ENCODE peak calls at places on chromosomes 11 and 22, in eight cellular contexts. One of them, this sample, is unnamed.

GRCh38 chr11:12544986-12545775 is 129.0 kb upstream of the TEAD1 start:
- DNase-seq in AG08396: no peak
- DNase-seq in GM04504: no peak
- DNase-seq in fibroblast of the conjunctiva: no peak
- DNase-seq in activated CD4-positive, alpha-beta memory T cell treated with anti-CD3 and anti-CD28 coated beads, Interleukin-2, amount 10 ng/mL, durations not matched to agents 7 days and 5 days: no peak
- DNase-seq in stimulated activated CD8-positive, alpha-beta memory T cell treated with anti-CD3 and anti-CD28 coated beads, Interleukin-7, amount 100 ng/mL, for 4 hours: no peak
- DNase-seq in GM12891: no peak
- DNase-seq in HS-5: no peak
- DNase-seq in this sample: no peak

GRCh38 chr11:1122356-1123002 is 35.3 kb upstream of the MUC5AC start:
- DNase-seq in AG08396: no peak
- DNase-seq in GM04504: no peak
- DNase-seq in fibroblast of the conjunctiva: no peak
- DNase-seq in activated CD4-positive, alpha-beta memory T cell treated with anti-CD3 and anti-CD28 coated beads, Interleukin-2, amount 10 ng/mL, durations not matched to agents 7 days and 5 days: no peak
- DNase-seq in stimulated activated CD8-positive, alpha-beta memory T cell treated with anti-CD3 and anti-CD28 coated beads, Interleukin-7, amount 100 ng/mL, for 4 hours: no peak
- DNase-seq in GM12891: peak
- DNase-seq in HS-5: no peak
- DNase-seq in this sample: peak

GRCh38 chr11:33869511-33870422 is 22.1 kb downstream of the LMO2 start:
- DNase-seq in AG08396: peak
- DNase-seq in GM04504: no peak
- DNase-seq in fibroblast of the conjunctiva: no peak
- DNase-seq in activated CD4-positive, alpha-beta memory T cell treated with anti-CD3 and anti-CD28 coated beads, Interleukin-2, amount 10 ng/mL, durations not matched to agents 7 days and 5 days: no peak
- DNase-seq in stimulated activated CD8-positive, alpha-beta memory T cell treated with anti-CD3 and anti-CD28 coated beads, Interleukin-7, amount 100 ng/mL, for 4 hours: no peak
- DNase-seq in GM12891: peak
- DNase-seq in HS-5: no peak
- DNase-seq in this sample: no peak

GRCh38 chr11:108895579-108896480 is 231.0 kb downstream of the DDX10 start:
- DNase-seq in AG08396: no peak
- DNase-seq in GM04504: no peak
- DNase-seq in fibroblast of the conjunctiva: no peak
- DNase-seq in activated CD4-positive, alpha-beta memory T cell treated with anti-CD3 and anti-CD28 coated beads, Interleukin-2, amount 10 ng/mL, durations not matched to agents 7 days and 5 days: no peak
- DNase-seq in stimulated activated CD8-positive, alpha-beta memory T cell treated with anti-CD3 and anti-CD28 coated beads, Interleukin-7, amount 100 ng/mL, for 4 hours: no peak
- DNase-seq in GM12891: no peak
- DNase-seq in HS-5: peak
- DNase-seq in this sample: no peak

GRCh38 chr11:118895093-118896039 is 11.7 kb downstream of the CXCR5 start:
- DNase-seq in AG08396: no peak
- DNase-seq in GM04504: no peak
- DNase-seq in fibroblast of the conjunctiva: no peak
- DNase-seq in activated CD4-positive, alpha-beta memory T cell treated with anti-CD3 and anti-CD28 coated beads, Interleukin-2, amount 10 ng/mL, durations not matched to agents 7 days and 5 days: peak
- DNase-seq in stimulated activated CD8-positive, alpha-beta memory T cell treated with anti-CD3 and anti-CD28 coated beads, Interleukin-7, amount 100 ng/mL, for 4 hours: peak
- DNase-seq in GM12891: peak
- DNase-seq in HS-5: no peak
- DNase-seq in this sample: peak

GRCh38 chr11:65381721-65382035 is 768 bp downstream of the SLC25A45 start:
- DNase-seq in AG08396: peak
- DNase-seq in GM04504: peak
- DNase-seq in fibroblast of the conjunctiva: no peak
- DNase-seq in activated CD4-positive, alpha-beta memory T cell treated with anti-CD3 and anti-CD28 coated beads, Interleukin-2, amount 10 ng/mL, durations not matched to agents 7 days and 5 days: no peak
- DNase-seq in stimulated activated CD8-positive, alpha-beta memory T cell treated with anti-CD3 and anti-CD28 coated beads, Interleukin-7, amount 100 ng/mL, for 4 hours: no peak
- DNase-seq in GM12891: no peak
- DNase-seq in HS-5: no peak
- DNase-seq in this sample: no peak

GRCh38 chr22:46297151-46297819 is 615 bp downstream of the GTSE1 start:
- DNase-seq in AG08396: peak
- DNase-seq in GM04504: peak
- DNase-seq in fibroblast of the conjunctiva: no peak
- DNase-seq in activated CD4-positive, alpha-beta memory T cell treated with anti-CD3 and anti-CD28 coated beads, Interleukin-2, amount 10 ng/mL, durations not matched to agents 7 days and 5 days: peak
- DNase-seq in stimulated activated CD8-positive, alpha-beta memory T cell treated with anti-CD3 and anti-CD28 coated beads, Interleukin-7, amount 100 ng/mL, for 4 hours: no peak
- DNase-seq in GM12891: no peak
- DNase-seq in HS-5: no peak
- DNase-seq in this sample: no peak

GRCh38 chr22:37044634-37045625 is 6.6 kb upstream of the KCTD17 start:
- DNase-seq in AG08396: no peak
- DNase-seq in GM04504: no peak
- DNase-seq in fibroblast of the conjunctiva: no peak
- DNase-seq in activated CD4-positive, alpha-beta memory T cell treated with anti-CD3 and anti-CD28 coated beads, Interleukin-2, amount 10 ng/mL, durations not matched to agents 7 days and 5 days: no peak
- DNase-seq in stimulated activated CD8-positive, alpha-beta memory T cell treated with anti-CD3 and anti-CD28 coated beads, Interleukin-7, amount 100 ng/mL, for 4 hours: no peak
- DNase-seq in GM12891: no peak
- DNase-seq in HS-5: no peak
- DNase-seq in this sample: no peak

GRCh38 chr11:120710354-120711187 is 199.0 kb downstream of the GRIK4 start:
- DNase-seq in AG08396: peak
- DNase-seq in GM04504: peak
- DNase-seq in fibroblast of the conjunctiva: peak
- DNase-seq in activated CD4-positive, alpha-beta memory T cell treated with anti-CD3 and anti-CD28 coated beads, Interleukin-2, amount 10 ng/mL, durations not matched to agents 7 days and 5 days: no peak
- DNase-seq in stimulated activated CD8-positive, alpha-beta memory T cell treated with anti-CD3 and anti-CD28 coated beads, Interleukin-7, amount 100 ng/mL, for 4 hours: no peak
- DNase-seq in GM12891: no peak
- DNase-seq in HS-5: peak
- DNase-seq in this sample: no peak

GRCh38 chr11:112520293-112520692 is 259.6 kb upstream of the PLET1 start:
- DNase-seq in AG08396: no peak
- DNase-seq in GM04504: no peak
- DNase-seq in fibroblast of the conjunctiva: no peak
- DNase-seq in activated CD4-positive, alpha-beta memory T cell treated with anti-CD3 and anti-CD28 coated beads, Interleukin-2, amount 10 ng/mL, durations not matched to agents 7 days and 5 days: no peak
- DNase-seq in stimulated activated CD8-positive, alpha-beta memory T cell treated with anti-CD3 and anti-CD28 coated beads, Interleukin-7, amount 100 ng/mL, for 4 hours: no peak
- DNase-seq in GM12891: no peak
- DNase-seq in HS-5: no peak
- DNase-seq in this sample: no peak

GRCh38 chr11:62543680-62544444 is 2.7 kb downstream of the AHNAK start:
- DNase-seq in AG08396: no peak
- DNase-seq in GM04504: no peak
- DNase-seq in fibroblast of the conjunctiva: no peak
- DNase-seq in activated CD4-positive, alpha-beta memory T cell treated with anti-CD3 and anti-CD28 coated beads, Interleukin-2, amount 10 ng/mL, durations not matched to agents 7 days and 5 days: no peak
- DNase-seq in stimulated activated CD8-positive, alpha-beta memory T cell treated with anti-CD3 and anti-CD28 coated beads, Interleukin-7, amount 100 ng/mL, for 4 hours: no peak
- DNase-seq in GM12891: no peak
- DNase-seq in HS-5: no peak
- DNase-seq in this sample: no peak

GRCh38 chr22:49853981-49854791 is 542 bp downstream of the ZBED4 start:
- DNase-seq in AG08396: no peak
- DNase-seq in GM04504: no peak
- DNase-seq in fibroblast of the conjunctiva: no peak
- DNase-seq in activated CD4-positive, alpha-beta memory T cell treated with anti-CD3 and anti-CD28 coated beads, Interleukin-2, amount 10 ng/mL, durations not matched to agents 7 days and 5 days: peak
- DNase-seq in stimulated activated CD8-positive, alpha-beta memory T cell treated with anti-CD3 and anti-CD28 coated beads, Interleukin-7, amount 100 ng/mL, for 4 hours: no peak
- DNase-seq in GM12891: no peak
- DNase-seq in HS-5: no peak
- DNase-seq in this sample: peak

GRCh38 chr11:114615448-114616361 is 20.1 kb upstream of the NXPE4 start:
- DNase-seq in AG08396: no peak
- DNase-seq in GM04504: no peak
- DNase-seq in fibroblast of the conjunctiva: no peak
- DNase-seq in activated CD4-positive, alpha-beta memory T cell treated with anti-CD3 and anti-CD28 coated beads, Interleukin-2, amount 10 ng/mL, durations not matched to agents 7 days and 5 days: no peak
- DNase-seq in stimulated activated CD8-positive, alpha-beta memory T cell treated with anti-CD3 and anti-CD28 coated beads, Interleukin-7, amount 100 ng/mL, for 4 hours: no peak
- DNase-seq in GM12891: no peak
- DNase-seq in HS-5: no peak
- DNase-seq in this sample: no peak

GRCh38 chr22:50267591-50268390 is 2.4 kb downstream of the MAPK11 start:
- DNase-seq in AG08396: peak
- DNase-seq in GM04504: no peak
- DNase-seq in fibroblast of the conjunctiva: no peak
- DNase-seq in activated CD4-positive, alpha-beta memory T cell treated with anti-CD3 and anti-CD28 coated beads, Interleukin-2, amount 10 ng/mL, durations not matched to agents 7 days and 5 days: peak
- DNase-seq in stimulated activated CD8-positive, alpha-beta memory T cell treated with anti-CD3 and anti-CD28 coated beads, Interleukin-7, amount 100 ng/mL, for 4 hours: no peak
- DNase-seq in GM12891: peak
- DNase-seq in HS-5: no peak
- DNase-seq in this sample: peak

GRCh38 chr11:75420224-75421034 is 12.6 kb downstream of the KLHL35 start:
- DNase-seq in AG08396: no peak
- DNase-seq in GM04504: no peak
- DNase-seq in fibroblast of the conjunctiva: no peak
- DNase-seq in activated CD4-positive, alpha-beta memory T cell treated with anti-CD3 and anti-CD28 coated beads, Interleukin-2, amount 10 ng/mL, durations not matched to agents 7 days and 5 days: no peak
- DNase-seq in stimulated activated CD8-positive, alpha-beta memory T cell treated with anti-CD3 and anti-CD28 coated beads, Interleukin-7, amount 100 ng/mL, for 4 hours: no peak
- DNase-seq in GM12891: no peak
- DNase-seq in HS-5: no peak
- DNase-seq in this sample: no peak

GRCh38 chr11:103700605-103701004 is 335.8 kb upstream of the DDI1 start:
- DNase-seq in AG08396: peak
- DNase-seq in GM04504: peak
- DNase-seq in fibroblast of the conjunctiva: peak
- DNase-seq in activated CD4-positive, alpha-beta memory T cell treated with anti-CD3 and anti-CD28 coated beads, Interleukin-2, amount 10 ng/mL, durations not matched to agents 7 days and 5 days: no peak
- DNase-seq in stimulated activated CD8-positive, alpha-beta memory T cell treated with anti-CD3 and anti-CD28 coated beads, Interleukin-7, amount 100 ng/mL, for 4 hours: no peak
- DNase-seq in GM12891: no peak
- DNase-seq in HS-5: peak
- DNase-seq in this sample: no peak

GRCh38 chr11:109853156-109853776 is 239.9 kb upstream of the ZC3H12C start:
- DNase-seq in AG08396: peak
- DNase-seq in GM04504: peak
- DNase-seq in fibroblast of the conjunctiva: peak
- DNase-seq in activated CD4-positive, alpha-beta memory T cell treated with anti-CD3 and anti-CD28 coated beads, Interleukin-2, amount 10 ng/mL, durations not matched to agents 7 days and 5 days: no peak
- DNase-seq in stimulated activated CD8-positive, alpha-beta memory T cell treated with anti-CD3 and anti-CD28 coated beads, Interleukin-7, amount 100 ng/mL, for 4 hours: no peak
- DNase-seq in GM12891: no peak
- DNase-seq in HS-5: peak
- DNase-seq in this sample: no peak

GRCh38 chr11:67542169-67542568 is 18.9 kb upstream of the CABP2 start:
- DNase-seq in AG08396: no peak
- DNase-seq in GM04504: no peak
- DNase-seq in fibroblast of the conjunctiva: no peak
- DNase-seq in activated CD4-positive, alpha-beta memory T cell treated with anti-CD3 and anti-CD28 coated beads, Interleukin-2, amount 10 ng/mL, durations not matched to agents 7 days and 5 days: no peak
- DNase-seq in stimulated activated CD8-positive, alpha-beta memory T cell treated with anti-CD3 and anti-CD28 coated beads, Interleukin-7, amount 100 ng/mL, for 4 hours: no peak
- DNase-seq in GM12891: no peak
- DNase-seq in HS-5: no peak
- DNase-seq in this sample: no peak

GRCh38 chr11:72996959-72997358 is 145.2 kb downstream of the FCHSD2 start:
- DNase-seq in AG08396: no peak
- DNase-seq in GM04504: no peak
- DNase-seq in fibroblast of the conjunctiva: no peak
- DNase-seq in activated CD4-positive, alpha-beta memory T cell treated with anti-CD3 and anti-CD28 coated beads, Interleukin-2, amount 10 ng/mL, durations not matched to agents 7 days and 5 days: no peak
- DNase-seq in stimulated activated CD8-positive, alpha-beta memory T cell treated with anti-CD3 and anti-CD28 coated beads, Interleukin-7, amount 100 ng/mL, for 4 hours: no peak
- DNase-seq in GM12891: no peak
- DNase-seq in HS-5: no peak
- DNase-seq in this sample: no peak

GRCh38 chr11:83206771-83207413 is 13.4 kb downstream of the ANKRD42 start:
- DNase-seq in AG08396: no peak
- DNase-seq in GM04504: no peak
- DNase-seq in fibroblast of the conjunctiva: no peak
- DNase-seq in activated CD4-positive, alpha-beta memory T cell treated with anti-CD3 and anti-CD28 coated beads, Interleukin-2, amount 10 ng/mL, durations not matched to agents 7 days and 5 days: no peak
- DNase-seq in stimulated activated CD8-positive, alpha-beta memory T cell treated with anti-CD3 and anti-CD28 coated beads, Interleukin-7, amount 100 ng/mL, for 4 hours: no peak
- DNase-seq in GM12891: no peak
- DNase-seq in HS-5: no peak
- DNase-seq in this sample: no peak

GRCh38 chr11:132886335-132886734 is 646.0 kb downstream of the OPCML start:
- DNase-seq in AG08396: peak
- DNase-seq in GM04504: peak
- DNase-seq in fibroblast of the conjunctiva: no peak
- DNase-seq in activated CD4-positive, alpha-beta memory T cell treated with anti-CD3 and anti-CD28 coated beads, Interleukin-2, amount 10 ng/mL, durations not matched to agents 7 days and 5 days: no peak
- DNase-seq in stimulated activated CD8-positive, alpha-beta memory T cell treated with anti-CD3 and anti-CD28 coated beads, Interleukin-7, amount 100 ng/mL, for 4 hours: no peak
- DNase-seq in GM12891: no peak
- DNase-seq in HS-5: peak
- DNase-seq in this sample: no peak

GRCh38 chr22:30843245-30843644 is 125.3 kb downstream of the MORC2 start:
- DNase-seq in AG08396: no peak
- DNase-seq in GM04504: no peak
- DNase-seq in fibroblast of the conjunctiva: peak
- DNase-seq in activated CD4-positive, alpha-beta memory T cell treated with anti-CD3 and anti-CD28 coated beads, Interleukin-2, amount 10 ng/mL, durations not matched to agents 7 days and 5 days: no peak
- DNase-seq in stimulated activated CD8-positive, alpha-beta memory T cell treated with anti-CD3 and anti-CD28 coated beads, Interleukin-7, amount 100 ng/mL, for 4 hours: no peak
- DNase-seq in GM12891: no peak
- DNase-seq in HS-5: no peak
- DNase-seq in this sample: peak